ENCODE peak calls at places on chromosomes 16 and 17, in eight cellular contexts. One of them, this sample, is unnamed.

GRCh38 chr17:42288078-42288984 is at the start of gene STAT5A:
- DNase-seq in IMR-90: peak; percentile 69
- DNase-seq in tibial nerve: peak; percentile 80
- DNase-seq in breast epithelium: peak; percentile 93
- DNase-seq in Peyer's patch: peak; percentile 83
- DNase-seq in CD8-positive, alpha-beta T cell: peak; percentile 80
- DNase-seq in ascending aorta: peak; percentile 74
- DNase-seq in mesendoderm: peak; percentile 81
- DNase-seq in this sample: peak; percentile 83

GRCh38 chr16:709651-710499 is 4.3 kb upstream of the FBXL16 start:
- DNase-seq in mesendoderm: peak; percentile 89
- DNase-seq in CD8-positive, alpha-beta T cell: no peak
- DNase-seq in tibial nerve: no peak
- DNase-seq in Peyer's patch: no peak
- DNase-seq in breast epithelium: no peak
- DNase-seq in ascending aorta: no peak
- DNase-seq in IMR-90: peak; percentile 88
- DNase-seq in this sample: no peak

GRCh38 chr17:30207655-30208054 is 27.8 kb downstream of the SLC6A4 start:
- DNase-seq in ascending aorta: no peak
- DNase-seq in mesendoderm: no peak
- DNase-seq in Peyer's patch: no peak
- DNase-seq in breast epithelium: no peak
- DNase-seq in CD8-positive, alpha-beta T cell: no peak
- DNase-seq in tibial nerve: no peak
- DNase-seq in IMR-90: no peak
- DNase-seq in this sample: no peak

GRCh38 chr17:51869387-51869786 is 289.1 kb downstream of the CA10 start:
- DNase-seq in IMR-90: no peak
- DNase-seq in ascending aorta: no peak
- DNase-seq in mesendoderm: peak; percentile 71
- DNase-seq in CD8-positive, alpha-beta T cell: no peak
- DNase-seq in Peyer's patch: no peak
- DNase-seq in tibial nerve: no peak
- DNase-seq in breast epithelium: no peak
- DNase-seq in this sample: no peak

GRCh38 chr16:24540575-24541240 is 1.3 kb downstream of the RBBP6 start:
- DNase-seq in ascending aorta: no peak
- DNase-seq in tibial nerve: no peak
- DNase-seq in Peyer's patch: no peak
- DNase-seq in CD8-positive, alpha-beta T cell: peak; percentile 24
- DNase-seq in mesendoderm: peak; percentile 58
- DNase-seq in breast epithelium: no peak
- DNase-seq in IMR-90: peak; percentile 19
- DNase-seq in this sample: peak; percentile 58

GRCh38 chr17:45227101-45227591 is 5.5 kb downstream of the FMNL1 start:
- DNase-seq in breast epithelium: no peak
- DNase-seq in Peyer's patch: peak; percentile 79
- DNase-seq in IMR-90: no peak
- DNase-seq in mesendoderm: no peak
- DNase-seq in CD8-positive, alpha-beta T cell: no peak
- DNase-seq in ascending aorta: no peak
- DNase-seq in tibial nerve: no peak
- DNase-seq in this sample: no peak

GRCh38 chr16:85574672-85575475 is 38.2 kb upstream of the GSE1 start:
- DNase-seq in CD8-positive, alpha-beta T cell: no peak
- DNase-seq in ascending aorta: no peak
- DNase-seq in mesendoderm: no peak
- DNase-seq in IMR-90: no peak
- DNase-seq in breast epithelium: no peak
- DNase-seq in tibial nerve: no peak
- DNase-seq in Peyer's patch: no peak
- DNase-seq in this sample: no peak

GRCh38 chr17:58336456-58337094 is 8.0 kb upstream of the TSPOAP1 start:
- DNase-seq in breast epithelium: no peak
- DNase-seq in CD8-positive, alpha-beta T cell: no peak
- DNase-seq in mesendoderm: no peak
- DNase-seq in IMR-90: peak; percentile 38
- DNase-seq in Peyer's patch: no peak
- DNase-seq in tibial nerve: no peak
- DNase-seq in ascending aorta: no peak
- DNase-seq in this sample: no peak

GRCh38 chr17:6476834-6477210 is 32.6 kb downstream of the PIMREG start:
- DNase-seq in tibial nerve: no peak
- DNase-seq in mesendoderm: peak; percentile 32
- DNase-seq in IMR-90: no peak
- DNase-seq in breast epithelium: no peak
- DNase-seq in Peyer's patch: no peak
- DNase-seq in ascending aorta: no peak
- DNase-seq in CD8-positive, alpha-beta T cell: no peak
- DNase-seq in this sample: no peak

GRCh38 chr16:65672960-65673359 is 551.1 kb upstream of the CDH11 start:
- DNase-seq in IMR-90: peak; percentile 22
- DNase-seq in tibial nerve: no peak
- DNase-seq in ascending aorta: no peak
- DNase-seq in Peyer's patch: no peak
- DNase-seq in breast epithelium: no peak
- DNase-seq in CD8-positive, alpha-beta T cell: no peak
- DNase-seq in mesendoderm: peak; percentile 89
- DNase-seq in this sample: no peak

GRCh38 chr17:4947411-4948165 is 742 bp downstream of the PFN1 start:
- DNase-seq in mesendoderm: peak; percentile 82
- DNase-seq in Peyer's patch: peak; percentile 64
- DNase-seq in ascending aorta: no peak
- DNase-seq in tibial nerve: no peak
- DNase-seq in breast epithelium: no peak
- DNase-seq in IMR-90: peak; percentile 53
- DNase-seq in CD8-positive, alpha-beta T cell: peak; percentile 71
- DNase-seq in this sample: peak; percentile 62

GRCh38 chr16:87295259-87295658 is 21.9 kb downstream of the C16orf95 start:
- DNase-seq in tibial nerve: no peak
- DNase-seq in mesendoderm: peak; percentile 88
- DNase-seq in IMR-90: no peak
- DNase-seq in CD8-positive, alpha-beta T cell: no peak
- DNase-seq in breast epithelium: no peak
- DNase-seq in ascending aorta: no peak
- DNase-seq in Peyer's patch: no peak
- DNase-seq in this sample: peak; percentile 16

GRCh38 chr17:34486781-34487180 is 92.6 kb upstream of the TMEM132E start:
- DNase-seq in CD8-positive, alpha-beta T cell: no peak
- DNase-seq in tibial nerve: no peak
- DNase-seq in breast epithelium: no peak
- DNase-seq in Peyer's patch: no peak
- DNase-seq in ascending aorta: no peak
- DNase-seq in IMR-90: no peak
- DNase-seq in mesendoderm: no peak
- DNase-seq in this sample: no peak

GRCh38 chr17:80265205-80266068 is 4.8 kb downstream of the RNF213 start:
- DNase-seq in CD8-positive, alpha-beta T cell: peak; percentile 66
- DNase-seq in Peyer's patch: peak; percentile 51
- DNase-seq in IMR-90: no peak
- DNase-seq in breast epithelium: no peak
- DNase-seq in tibial nerve: no peak
- DNase-seq in ascending aorta: no peak
- DNase-seq in mesendoderm: no peak
- DNase-seq in this sample: peak; percentile 22

GRCh38 chr17:17935321-17936271 is 36.6 kb downstream of the TOM1L2 start:
- DNase-seq in ascending aorta: no peak
- DNase-seq in mesendoderm: peak; percentile 86
- DNase-seq in breast epithelium: no peak
- DNase-seq in CD8-positive, alpha-beta T cell: no peak
- DNase-seq in Peyer's patch: no peak
- DNase-seq in tibial nerve: peak; percentile 53
- DNase-seq in IMR-90: peak; percentile 92
- DNase-seq in this sample: no peak

GRCh38 chr16:68273896-68274295 is 9.6 kb downstream of the SLC7A6 start:
- DNase-seq in Peyer's patch: no peak
- DNase-seq in ascending aorta: no peak
- DNase-seq in breast epithelium: no peak
- DNase-seq in IMR-90: no peak
- DNase-seq in CD8-positive, alpha-beta T cell: no peak
- DNase-seq in tibial nerve: no peak
- DNase-seq in mesendoderm: no peak
- DNase-seq in this sample: no peak
- H3K4me1 ChIP-seq in Peyer's patch: peaks cover 26% of the 10 kb centered on the region
- H3K4me1 ChIP-seq in ascending aorta: peaks cover 16% of the 10 kb centered on the region
- H3K4me1 ChIP-seq in breast epithelium: no peaks in the 10 kb centered on the region
- H3K4me1 ChIP-seq in IMR-90: peaks cover 2% of the 10 kb centered on the region
- H3K4me1 ChIP-seq in CD8-positive, alpha-beta T cell: peaks cover 77% of the 10 kb centered on the region
- H3K4me1 ChIP-seq in tibial nerve: peaks cover 10% of the 10 kb centered on the region
- H3K4me1 ChIP-seq in mesendoderm: peaks cover 3% of the 10 kb centered on the region
- H3K4me1 ChIP-seq in this sample: peaks cover 85% of the 10 kb centered on the region

DNA sequence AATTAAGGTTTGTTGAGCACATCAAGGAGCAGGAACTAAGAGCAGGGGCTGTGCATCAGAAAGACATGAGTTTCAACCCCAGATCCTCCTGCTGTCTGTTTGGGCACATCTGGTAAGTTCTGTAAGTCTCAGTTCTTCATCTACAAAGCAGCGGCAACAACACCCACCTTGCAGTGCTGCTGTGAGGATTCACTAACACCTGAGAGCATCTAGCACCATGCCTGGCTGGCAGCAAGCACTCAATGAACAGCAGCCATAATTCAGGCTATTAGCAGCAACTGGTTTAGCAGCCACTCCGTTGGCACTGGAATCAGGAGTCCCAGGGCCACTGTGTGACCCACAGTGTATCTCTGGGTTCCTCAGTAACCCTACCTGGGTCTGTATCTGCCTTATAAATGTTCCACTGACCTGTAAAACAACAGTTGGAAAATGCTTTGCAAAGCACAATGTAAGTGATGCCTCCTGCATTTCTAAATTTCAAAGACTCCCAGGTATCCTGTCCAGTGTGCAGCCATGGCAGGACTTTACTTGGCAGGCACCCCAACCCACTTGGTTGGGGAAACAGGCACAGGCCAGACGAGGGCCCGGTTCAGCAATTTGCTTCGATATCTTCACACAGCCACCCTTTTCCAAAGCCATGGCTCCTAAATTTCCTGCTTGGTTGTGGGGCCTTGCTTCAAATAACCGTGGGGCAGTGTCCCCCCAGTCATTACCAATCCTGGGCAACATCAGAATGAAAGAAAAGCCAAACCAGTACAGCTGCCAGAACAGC is 4.2 kb downstream of the ST3GAL2 start:
- DNase-seq in CD8-positive, alpha-beta T cell: no peak
- DNase-seq in breast epithelium: no peak
- DNase-seq in Peyer's patch: no peak
- DNase-seq in tibial nerve: no peak
- DNase-seq in ascending aorta: no peak
- DNase-seq in IMR-90: no peak
- DNase-seq in mesendoderm: no peak
- DNase-seq in this sample: no peak
- H3K4me1 ChIP-seq in CD8-positive, alpha-beta T cell: peaks cover 72% of the 10 kb centered on the region
- H3K4me1 ChIP-seq in breast epithelium: peaks cover 29% of the 10 kb centered on the region
- H3K4me1 ChIP-seq in Peyer's patch: peaks cover 47% of the 10 kb centered on the region
- H3K4me1 ChIP-seq in tibial nerve: peaks cover 59% of the 10 kb centered on the region
- H3K4me1 ChIP-seq in ascending aorta: peaks cover 50% of the 10 kb centered on the region
- H3K4me1 ChIP-seq in IMR-90: peaks cover 42% of the 10 kb centered on the region
- H3K4me1 ChIP-seq in mesendoderm: peaks cover 34% of the 10 kb centered on the region
- H3K4me1 ChIP-seq in this sample: peaks cover 62% of the 10 kb centered on the region

GRCh38 chr16:88639231-88640038 is 1.1 kb downstream of the IL17C start:
- DNase-seq in Peyer's patch: peak; percentile 61
- DNase-seq in breast epithelium: no peak
- DNase-seq in mesendoderm: peak; percentile 65
- DNase-seq in IMR-90: no peak
- DNase-seq in ascending aorta: no peak
- DNase-seq in tibial nerve: no peak
- DNase-seq in CD8-positive, alpha-beta T cell: no peak
- DNase-seq in this sample: no peak
- H3K4me1 ChIP-seq in Peyer's patch: peaks cover 19% of the 10 kb centered on the region
- H3K4me1 ChIP-seq in breast epithelium: peaks cover 14% of the 10 kb centered on the region
- H3K4me1 ChIP-seq in mesendoderm: no peaks in the 10 kb centered on the region
- H3K4me1 ChIP-seq in IMR-90: peaks cover 8% of the 10 kb centered on the region
- H3K4me1 ChIP-seq in ascending aorta: no peaks in the 10 kb centered on the region
- H3K4me1 ChIP-seq in tibial nerve: peaks cover 25% of the 10 kb centered on the region
- H3K4me1 ChIP-seq in CD8-positive, alpha-beta T cell: peaks cover 47% of the 10 kb centered on the region
- H3K4me1 ChIP-seq in this sample: peaks cover 49% of the 10 kb centered on the region

DNA sequence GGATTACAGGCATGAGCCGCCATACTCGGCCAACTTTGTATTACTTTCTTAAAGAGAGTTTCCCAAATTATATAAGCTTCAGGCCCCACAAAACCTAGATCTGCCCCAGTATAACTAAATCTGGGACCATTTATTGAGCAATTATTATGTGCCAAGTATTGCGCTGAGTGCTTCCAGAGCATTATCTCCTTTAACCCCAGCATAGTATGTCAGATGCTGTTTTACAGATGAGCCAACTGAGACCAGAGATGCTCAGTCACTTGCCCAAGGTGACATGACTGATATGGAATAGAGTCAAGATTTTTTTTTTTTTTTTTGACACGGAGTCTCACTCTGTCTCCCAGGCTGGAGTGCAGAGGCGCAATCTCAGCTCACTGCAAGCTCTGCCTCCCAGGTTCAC is 1.9 kb upstream of the ERBB2 start:
- DNase-seq in ascending aorta: no peak
- DNase-seq in IMR-90: no peak
- DNase-seq in CD8-positive, alpha-beta T cell: no peak
- DNase-seq in breast epithelium: no peak
- DNase-seq in mesendoderm: no peak
- DNase-seq in Peyer's patch: no peak
- DNase-seq in tibial nerve: no peak
- DNase-seq in this sample: no peak
- H3K4me1 ChIP-seq in ascending aorta: peaks cover 13% of the 10 kb centered on the region
- H3K4me1 ChIP-seq in IMR-90: peaks cover 11% of the 10 kb centered on the region
- H3K4me1 ChIP-seq in CD8-positive, alpha-beta T cell: peaks cover 13% of the 10 kb centered on the region
- H3K4me1 ChIP-seq in breast epithelium: peaks cover 13% of the 10 kb centered on the region
- H3K4me1 ChIP-seq in mesendoderm: peaks cover 19% of the 10 kb centered on the region
- H3K4me1 ChIP-seq in Peyer's patch: no peaks in the 10 kb centered on the region
- H3K4me1 ChIP-seq in tibial nerve: peaks cover 17% of the 10 kb centered on the region
- H3K4me1 ChIP-seq in this sample: peaks cover 11% of the 10 kb centered on the region